ENCODE peak calls at places on chromosomes 13 and 19, in six cellular contexts. O is IMR-90, I is uterus, K is Peyer's patch, J is adrenal gland, E is HCT116. S is an unnamed sample.

GRCh38 chr13:111291908-111292307 is 28.5 kb upstream of the TEX29 start:
- DNase-seq in O (no peak), I (no peak), K (no peak), J (no peak), E (no peak), S (no peak)

GRCh38 chr13:42836930-42837329 is 55.5 kb downstream of the FAM216B start:
- DNase-seq in O (peak), I (no peak), K (no peak), J (peak), E (peak), S (no peak)

GRCh38 chr13:93226623-93227279 is at the start of gene GPC6:
- DNase-seq in O (peak), I (no peak), K (no peak), J (peak), E (no peak), S (peak)

GRCh38 chr19:49788857-49789256 is 22.1 kb downstream of the AP2A1 start:
- DNase-seq in O (no peak), I (no peak), K (no peak), J (no peak), E (no peak), S (no peak)

GRCh38 chr13:103517066-103517767 is 451.0 kb upstream of the SLC10A2 start:
- DNase-seq in O (no peak), I (no peak), K (no peak), J (no peak), E (no peak), S (no peak)

GRCh38 chr13:35791191-35791902 is 314.9 kb upstream of the MAB21L1 start:
- DNase-seq in O (peak), I (no peak), K (no peak), J (no peak), E (no peak), S (no peak)

GRCh38 chr13:105207586-105208293 is 1327.7 kb downstream of the EFNB2 start:
- DNase-seq in O (peak), I (no peak), K (no peak), J (no peak), E (no peak), S (no peak)

GRCh38 chr19:13781547-13781946 is 7.3 kb downstream of the C19orf53 start:
- DNase-seq in O (peak), I (peak), K (peak), J (peak), E (peak), S (peak)

GRCh38 chr13:20127563-20128458 is 33.0 kb downstream of the GJA3 start:
- DNase-seq in O (peak), I (peak), K (peak), J (peak), E (no peak), S (no peak)

GRCh38 chr13:26872444-26873173 is 112.0 kb upstream of the GPR12 start:
- DNase-seq in O (peak), I (no peak), K (peak), J (peak), E (peak), S (peak)

GRCh38 chr13:99686944-99687382 is 185.7 kb downstream of the TM9SF2 start:
- DNase-seq in O (no peak), I (no peak), K (peak), J (no peak), E (no peak), S (no peak)

GRCh38 chr13:29482504-29482903 is 113.0 kb downstream of the SLC7A1 start:
- DNase-seq in O (no peak), I (no peak), K (no peak), J (no peak), E (no peak), S (no peak)

GRCh38 chr13:43422061-43422460 is 364.7 kb downstream of the ENOX1 start:
- DNase-seq in O (no peak), I (no peak), K (no peak), J (no peak), E (no peak), S (no peak)

GRCh38 chr13:40982772-40983171 is 36.3 kb downstream of the ELF1 start:
- DNase-seq in O (peak), I (peak), K (peak), J (peak), E (no peak), S (no peak)

GRCh38 chr13:29619995-29620394 is 24.5 kb upstream of the SLC7A1 start:
- DNase-seq in O (peak), I (no peak), K (no peak), J (no peak), E (no peak), S (no peak)

GRCh38 chr13:23354520-23354919 is 79.0 kb downstream of the SACS start:
- DNase-seq in O (no peak), I (no peak), K (no peak), J (no peak), E (no peak), S (no peak)
- TF ChIP-seq POLR2A in O (no peak), I (no peak), K (no peak), J (no peak), E (no peak), S (no peak)

DNA sequence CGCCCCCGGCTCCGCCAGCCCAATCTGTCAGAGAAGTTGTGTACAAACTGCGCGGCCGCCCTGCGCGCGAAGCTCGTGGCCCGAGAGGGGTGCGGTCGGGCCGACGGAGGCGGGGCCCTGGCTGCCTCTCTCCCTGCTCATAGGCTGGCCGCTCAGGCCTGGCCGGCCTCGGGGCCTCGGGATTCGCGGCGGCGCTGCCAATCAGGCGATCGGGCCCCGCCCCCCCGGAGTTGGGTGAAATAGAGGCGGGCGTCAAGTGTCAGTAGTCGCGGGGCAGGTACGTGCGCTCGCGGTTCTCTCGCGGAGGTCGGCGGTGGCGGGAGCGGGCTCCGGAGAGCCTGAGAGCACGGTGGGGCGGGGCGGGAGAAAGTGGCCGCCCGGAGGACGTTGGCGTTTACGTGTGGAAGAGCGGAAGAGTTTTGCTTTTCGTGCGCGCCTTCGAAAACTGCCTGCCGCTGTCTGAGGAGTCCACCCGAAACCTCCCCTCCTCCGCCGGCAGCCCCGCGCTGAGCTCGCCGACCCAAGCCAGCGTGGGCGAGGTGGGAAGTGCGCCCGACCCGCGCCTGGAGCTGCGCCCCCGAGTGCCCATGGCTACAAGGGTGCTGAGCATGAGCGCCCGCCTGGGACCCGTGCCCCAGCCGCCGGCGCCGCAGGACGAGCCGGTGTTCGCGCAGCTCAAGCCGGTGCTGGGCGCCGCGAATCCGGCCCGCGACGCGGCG is at the start of gene KLF5:
- DNase-seq in O (peak), I (peak), K (peak), J (peak), E (peak), S (peak)
- TF ChIP-seq POLR2A in O (peak), I (peak), K (peak), J (peak), E (peak), S (peak)

GRCh38 chr19:34975056-34975455 is 11.0 kb upstream of the ZNF792 start:
- DNase-seq in O (no peak), I (no peak), K (peak), J (no peak), E (no peak), S (no peak)
- TF ChIP-seq POLR2A in O (no peak), I (no peak), K (no peak), J (no peak), E (no peak), S (no peak)

DNA sequence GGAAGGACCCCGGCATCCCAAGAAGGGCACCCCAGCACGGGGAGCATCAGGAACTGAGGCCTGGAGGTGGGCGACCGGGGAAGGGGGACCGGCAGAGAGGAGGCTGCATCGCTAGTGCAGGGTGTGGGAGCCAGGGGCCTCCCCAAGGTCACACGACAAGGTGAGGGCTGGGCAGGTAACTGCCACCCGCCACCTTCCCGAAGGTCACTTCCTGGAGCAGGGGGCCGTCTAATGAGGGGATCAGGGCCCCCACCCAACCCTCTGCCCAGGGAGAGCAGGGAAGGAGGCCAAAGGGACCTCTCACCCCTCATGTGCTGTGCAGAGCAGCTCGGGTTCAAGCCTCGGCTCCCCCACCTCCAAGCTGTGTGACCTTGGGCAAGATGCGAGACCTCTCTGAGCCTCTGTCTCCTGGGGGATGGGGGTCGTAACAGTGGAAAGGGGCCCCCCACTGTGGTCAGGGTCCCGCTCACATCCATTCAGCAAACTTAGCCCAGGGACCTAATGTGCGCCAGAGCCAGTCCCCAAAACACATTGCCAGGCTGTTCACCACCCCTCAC is 6.0 kb downstream of the ZBTB7A start:
- DNase-seq in O (no peak), I (no peak), K (no peak), J (no peak), E (no peak), S (no peak)
- TF ChIP-seq POLR2A in O (no peak), I (no peak), K (no peak), J (no peak), E (no peak), S (no peak)

GRCh38 chr19:51754770-51755169 is 3.1 kb upstream of the FPR1 start:
- DNase-seq in O (no peak), I (no peak), K (no peak), J (no peak), E (no peak), S (no peak)

GRCh38 chr19:51749979-51750378 is 1.7 kb downstream of the FPR1 start:
- DNase-seq in O (no peak), I (no peak), K (no peak), J (no peak), E (no peak), S (no peak)

GRCh38 chr19:51754106-51754505 is 2.4 kb upstream of the FPR1 start:
- DNase-seq in O (no peak), I (no peak), K (no peak), J (no peak), E (no peak), S (no peak)

GRCh38 chr19:51750381-51751124 is 1.1 kb downstream of the FPR1 start:
- DNase-seq in O (no peak), I (no peak), K (no peak), J (no peak), E (no peak), S (no peak)

GRCh38 chr19:51751655-51752054 is at the start of gene FPR1:
- DNase-seq in O (no peak), I (no peak), K (no peak), J (no peak), E (peak), S (peak)
- TF ChIP-seq POLR2A in O (no peak), I (no peak), K (no peak), J (peak), E (no peak), S (no peak)

DNA sequence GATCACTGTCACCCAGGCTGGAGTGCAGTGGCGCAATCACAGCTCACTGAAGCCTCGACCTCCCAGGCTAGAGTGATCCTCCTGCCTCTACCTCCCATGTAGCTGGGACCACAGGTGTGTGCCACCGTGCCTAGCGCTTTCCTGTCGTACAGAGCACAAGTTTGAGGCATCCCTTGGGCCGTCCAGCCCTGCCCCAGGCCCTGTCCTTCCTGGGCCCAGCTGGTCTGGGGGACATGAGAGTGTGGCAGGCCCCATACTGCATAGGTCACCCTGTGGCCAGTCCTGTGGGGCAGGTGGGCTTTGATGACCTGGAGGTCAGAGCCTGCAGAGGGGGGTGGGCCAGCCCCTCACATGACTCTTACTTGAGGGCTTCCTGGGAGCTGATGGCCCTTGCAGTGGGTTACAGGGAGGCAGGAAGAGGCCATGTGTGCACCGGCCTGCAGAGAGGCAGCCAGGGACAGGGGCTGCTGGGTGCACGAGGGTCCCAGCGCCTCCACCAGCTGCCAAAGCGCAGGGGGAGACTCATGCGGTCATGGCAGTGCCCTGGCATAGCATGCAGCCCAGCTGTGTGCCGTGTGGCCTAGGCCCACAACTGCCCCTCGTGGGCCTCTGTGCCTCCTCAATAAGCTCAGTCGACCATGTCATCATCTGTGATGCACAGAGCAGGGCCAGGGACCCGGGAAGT is 61.4 kb downstream of the KDM4B start:
- DNase-seq in O (no peak), I (peak), K (no peak), J (no peak), E (no peak), S (no peak)
- TF ChIP-seq POLR2A in O (no peak), I (no peak), K (no peak), J (no peak), E (no peak), S (no peak)

DNA sequence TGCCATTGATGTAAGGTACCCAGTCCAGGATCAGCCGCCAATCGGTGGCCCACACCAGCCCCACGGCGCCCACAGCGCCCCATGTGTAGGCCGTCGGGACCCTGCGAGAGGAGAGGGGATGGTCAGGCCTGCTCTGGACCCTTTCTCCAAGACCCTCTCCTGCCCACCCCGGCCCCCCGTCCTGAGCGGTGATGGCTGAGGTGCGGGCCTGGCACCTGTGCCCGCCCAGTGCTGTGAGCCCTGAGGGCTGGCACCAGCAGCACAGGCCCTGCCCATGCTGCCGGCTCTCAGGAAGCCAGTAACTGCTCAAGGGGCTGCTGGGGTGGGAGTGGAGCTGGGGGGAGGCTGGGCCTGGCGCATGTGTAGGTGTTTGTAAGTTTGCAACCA is 5.8 kb downstream of the UQCR11 start:
- DNase-seq in O (no peak), I (no peak), K (no peak), J (no peak), E (no peak), S (no peak)
- TF ChIP-seq POLR2A in O (no peak), I (no peak), K (no peak), J (no peak), E (no peak), S (no peak)

GRCh38 chr13:36887758-36888521 is 32.1 kb downstream of the SMAD9 start:
- DNase-seq in O (no peak), I (no peak), K (no peak), J (no peak), E (no peak), S (no peak)
- TF ChIP-seq POLR2A in O (no peak), I (no peak), K (no peak), J (no peak), E (no peak), S (no peak)

DNA sequence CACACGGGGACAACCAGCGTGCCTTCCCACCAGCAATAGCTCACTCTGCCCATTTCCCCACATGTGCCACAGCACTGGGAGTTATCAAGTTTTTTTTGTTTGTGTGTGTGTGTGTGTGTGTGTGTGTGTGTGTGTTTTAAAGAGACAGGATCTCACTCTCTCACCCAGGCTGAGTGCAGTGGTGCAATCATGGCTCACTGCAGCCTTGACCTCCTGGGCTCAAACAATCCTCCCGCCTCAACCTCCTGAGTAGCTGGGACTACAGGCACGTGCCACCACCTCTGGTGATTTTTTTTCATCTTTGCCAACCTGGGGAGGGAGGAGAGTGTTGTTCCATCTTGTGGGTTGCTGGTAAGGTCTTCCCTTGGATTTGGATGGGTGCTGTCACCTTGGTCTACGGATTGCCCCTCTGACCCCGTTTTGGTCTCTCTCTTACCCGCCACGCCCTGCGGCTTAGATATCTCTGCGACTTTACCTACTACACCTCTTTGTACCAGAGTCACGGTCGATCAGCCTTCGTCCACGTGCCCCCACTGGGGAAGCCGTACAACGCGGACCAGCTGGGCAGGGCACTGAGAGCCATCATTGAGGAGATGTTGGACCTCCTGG is 22.6 kb downstream of the PGPEP1 start:
- DNase-seq in O (no peak), I (no peak), K (no peak), J (peak), E (no peak), S (no peak)
- TF ChIP-seq POLR2A in O (no peak), I (no peak), K (no peak), J (no peak), E (no peak), S (no peak)